ENCODE peak calls at places on chromosomes 12 and 14, in nine cellular contexts. H is brain microvascular endothelial cell, A is hepatocyte, Z is Caco-2, F is spleen, N is Panc1, U is tibial artery, P is mammary epithelial cell, C is heart left ventricle. X is an unnamed sample.

GRCh38 chr12:61750604-61751003 is 509.6 kb upstream of the USP15 start:
- DNase-seq in H (no peak), A (no peak), Z (no peak), F (no peak), N (no peak), U (no peak), P (no peak), C (no peak), X (no peak)

GRCh38 chr12:69070319-69071090 is 137.5 kb upstream of the CPM start:
- DNase-seq in H (peak; percentile 76), A (peak; percentile 81), Z (peak; percentile 74), F (no peak), N (peak; percentile 63), U (peak; percentile 73), P (peak; percentile 50), C (peak; percentile 46), X (peak; percentile 71)

GRCh38 chr12:121217066-121217465 is 7.1 kb downstream of the P2RX4 start:
- DNase-seq in H (no peak), A (peak; percentile 58), Z (peak; percentile 28), F (peak; percentile 29), N (no peak), U (no peak), P (no peak), C (no peak), X (no peak)

GRCh38 chr12:8549381-8549780 is 8.7 kb upstream of the CLEC4E start:
- DNase-seq in H (no peak), A (no peak), Z (no peak), F (no peak), N (no peak), U (no peak), P (no peak), C (no peak), X (no peak)

GRCh38 chr14:96445844-96446710 is 54.1 kb downstream of the AK7 start:
- DNase-seq in H (no peak), A (no peak), Z (peak; percentile 68), F (no peak), N (no peak), U (no peak), P (no peak), C (no peak), X (no peak)

GRCh38 chr14:77025744-77026165 is 2.8 kb downstream of the IRF2BPL start:
- DNase-seq in H (no peak), A (no peak), Z (no peak), F (peak; percentile 84), N (no peak), U (no peak), P (peak; percentile 42), C (no peak), X (no peak)

GRCh38 chr14:64220466-64220865 is 73.7 kb downstream of the ESR2 start:
- DNase-seq in H (no peak), A (peak; percentile 51), Z (no peak), F (no peak), N (no peak), U (no peak), P (no peak), C (peak; percentile 82), X (peak; percentile 79)

GRCh38 chr12:126617312-126617711 is 1552.1 kb downstream of the AACS start:
- DNase-seq in H (no peak), A (no peak), Z (no peak), F (no peak), N (no peak), U (no peak), P (no peak), C (no peak), X (no peak)

GRCh38 chr12:38906482-38907170 is 1.2 kb upstream of the CPNE8 start:
- DNase-seq in H (peak; percentile 57), A (peak; percentile 94), Z (peak; percentile 94), F (peak; percentile 94), N (peak; percentile 69), U (peak; percentile 94), P (peak; percentile 91), C (peak; percentile 91), X (peak; percentile 93)

GRCh38 chr12:38907171-38907923 is 2.0 kb upstream of the CPNE8 start:
- DNase-seq in H (no peak), A (no peak), Z (no peak), F (no peak), N (no peak), U (no peak), P (peak; percentile 37), C (no peak), X (no peak)

GRCh38 chr12:38903596-38903995 is 1.8 kb downstream of the CPNE8 start:
- DNase-seq in H (no peak), A (no peak), Z (no peak), F (no peak), N (no peak), U (no peak), P (no peak), C (no peak), X (no peak)

GRCh38 chr12:38904932-38905479 is 385 bp downstream of the CPNE8 start:
- DNase-seq in H (peak; percentile 10), A (peak; percentile 77), Z (peak; percentile 81), F (peak; percentile 93), N (peak; percentile 75), U (peak; percentile 94), P (peak; percentile 90), C (peak; percentile 94), X (peak; percentile 95)

DNA sequence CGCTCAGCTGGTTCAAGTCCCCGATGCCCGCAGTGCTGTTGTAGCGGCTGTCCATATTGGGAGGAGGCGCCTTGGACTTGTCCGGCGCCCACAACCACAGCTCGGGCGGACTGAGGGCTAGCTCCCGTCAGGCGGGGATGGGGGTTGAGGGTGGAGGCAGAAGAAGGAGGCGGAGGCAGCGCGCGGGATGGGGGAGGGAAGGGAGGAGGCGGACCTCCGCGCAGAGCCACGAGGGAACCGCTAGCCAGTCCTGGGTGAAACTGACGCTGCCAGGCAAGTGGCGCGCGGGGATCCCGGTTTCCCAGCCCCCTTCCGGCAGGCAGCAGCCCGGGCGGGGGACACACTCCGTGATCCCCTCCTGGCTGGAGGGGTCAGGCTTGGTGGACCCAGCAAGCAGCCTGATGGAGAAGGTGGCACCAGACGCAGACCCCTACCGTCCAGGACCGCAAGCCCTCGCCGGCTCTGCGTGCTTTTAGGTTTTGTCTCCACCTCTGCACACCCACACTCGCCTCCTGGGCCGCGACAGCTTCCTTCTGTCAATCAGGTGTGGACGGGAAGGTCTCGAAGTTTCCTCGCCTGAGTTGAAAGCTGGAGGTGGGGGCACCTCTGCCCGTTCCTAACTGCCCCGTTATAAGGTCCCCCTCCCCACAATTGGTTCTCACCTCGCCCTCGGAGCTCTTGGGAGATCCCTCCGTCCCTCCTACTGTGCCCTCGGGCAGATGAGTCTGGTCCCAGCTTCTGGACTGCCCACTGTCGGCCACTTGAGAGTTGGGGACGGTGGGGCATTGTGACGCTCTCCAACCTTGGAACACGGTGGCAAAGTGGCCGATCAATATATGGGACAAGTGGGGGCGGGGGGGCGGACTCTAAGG is at the start of gene CPNE8:
- DNase-seq in H (peak; percentile 25), A (peak; percentile 80), Z (peak; percentile 78), F (peak; percentile 92), N (peak; percentile 57), U (peak; percentile 94), P (peak; percentile 76), C (peak; percentile 89), X (peak; percentile 95)
- TF ChIP-seq CTCF in H (peak; percentile 6), A (no peak), Z (peak; percentile 18), F (no peak), N (no peak), U (no peak), P (no peak), C (no peak), X (no peak)

DNA sequence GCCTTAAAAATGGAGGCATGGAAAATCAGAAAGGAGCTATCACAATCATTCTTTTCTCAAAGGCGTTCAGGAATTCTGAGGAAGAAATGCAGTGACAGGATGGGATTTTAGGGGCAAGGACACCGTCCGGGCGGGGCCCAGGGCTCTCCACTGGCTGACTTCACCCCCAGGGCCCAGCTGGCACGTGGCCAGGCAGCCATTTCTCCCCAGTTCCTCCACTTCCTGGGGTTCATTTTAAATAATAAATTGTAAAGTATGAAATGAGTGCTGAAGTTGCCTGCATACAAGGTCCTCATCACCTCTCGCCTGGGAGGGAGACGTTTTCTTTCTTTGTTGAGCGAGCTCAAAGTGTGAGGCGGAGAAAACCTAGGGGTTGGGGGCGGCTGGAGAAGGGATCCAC is 73.8 kb downstream of the WDR20 start:
- DNase-seq in H (no peak), A (no peak), Z (no peak), F (no peak), N (no peak), U (peak; percentile 25), P (no peak), C (peak; percentile 13), X (no peak)
- H3K36me3 ChIP-seq in H (peaks cover 14% of the 10 kb centered on the region), A (no peaks in the 10 kb centered on the region), Z (no peaks in the 10 kb centered on the region), F (peaks cover 38% of the 10 kb centered on the region), N (peaks cover 2% of the 10 kb centered on the region), U (peaks cover 50% of the 10 kb centered on the region), P (no peaks in the 10 kb centered on the region), C (no peaks in the 10 kb centered on the region), X (no peaks in the 10 kb centered on the region)

DNA sequence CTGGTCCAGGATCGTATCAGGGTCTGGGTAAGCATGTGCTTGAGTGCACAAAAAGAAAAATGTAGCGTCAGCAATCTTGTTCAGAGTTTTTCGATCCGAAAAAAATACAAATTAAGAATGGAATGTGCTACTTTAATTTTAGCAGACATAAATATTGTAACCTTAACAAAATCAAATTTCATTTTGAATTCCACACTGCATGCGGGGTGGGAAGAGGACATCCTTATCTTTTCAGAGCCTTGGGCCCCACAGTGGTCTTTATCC is 93.6 kb downstream of the TMEM30B start:
- DNase-seq in H (no peak), A (no peak), Z (no peak), F (no peak), N (no peak), U (no peak), P (no peak), C (no peak), X (no peak)
- H3K4me3 ChIP-seq in H (no peak overlapping the region), A (no peak overlapping the region), Z (no peak overlapping the region), F (no peak overlapping the region), N (no peak overlapping the region), U (no peak overlapping the region), P (no peak overlapping the region), C (no peak overlapping the region), X (no peak overlapping the region)

GRCh38 chr14:73771848-73772705 is 57.9 kb upstream of the PNMA1 start:
- DNase-seq in H (peak; percentile 73), A (peak; percentile 95), Z (peak; percentile 91), F (peak; percentile 89), N (no peak), U (no peak), P (peak; percentile 81), C (peak; percentile 50), X (no peak)

GRCh38 chr14:73768107-73768506 is 53.9 kb upstream of the PNMA1 start:
- DNase-seq in H (no peak), A (no peak), Z (no peak), F (no peak), N (no peak), U (no peak), P (no peak), C (no peak), X (no peak)

GRCh38 chr14:73773441-73774243 is 59.5 kb upstream of the PNMA1 start:
- DNase-seq in H (no peak), A (no peak), Z (no peak), F (peak; percentile 36), N (no peak), U (no peak), P (no peak), C (no peak), X (peak; percentile 27)

GRCh38 chr14:73774244-73774575 is 60.0 kb upstream of the PNMA1 start:
- DNase-seq in H (no peak), A (no peak), Z (no peak), F (peak; percentile 35), N (no peak), U (no peak), P (no peak), C (no peak), X (peak; percentile 55)

DNA sequence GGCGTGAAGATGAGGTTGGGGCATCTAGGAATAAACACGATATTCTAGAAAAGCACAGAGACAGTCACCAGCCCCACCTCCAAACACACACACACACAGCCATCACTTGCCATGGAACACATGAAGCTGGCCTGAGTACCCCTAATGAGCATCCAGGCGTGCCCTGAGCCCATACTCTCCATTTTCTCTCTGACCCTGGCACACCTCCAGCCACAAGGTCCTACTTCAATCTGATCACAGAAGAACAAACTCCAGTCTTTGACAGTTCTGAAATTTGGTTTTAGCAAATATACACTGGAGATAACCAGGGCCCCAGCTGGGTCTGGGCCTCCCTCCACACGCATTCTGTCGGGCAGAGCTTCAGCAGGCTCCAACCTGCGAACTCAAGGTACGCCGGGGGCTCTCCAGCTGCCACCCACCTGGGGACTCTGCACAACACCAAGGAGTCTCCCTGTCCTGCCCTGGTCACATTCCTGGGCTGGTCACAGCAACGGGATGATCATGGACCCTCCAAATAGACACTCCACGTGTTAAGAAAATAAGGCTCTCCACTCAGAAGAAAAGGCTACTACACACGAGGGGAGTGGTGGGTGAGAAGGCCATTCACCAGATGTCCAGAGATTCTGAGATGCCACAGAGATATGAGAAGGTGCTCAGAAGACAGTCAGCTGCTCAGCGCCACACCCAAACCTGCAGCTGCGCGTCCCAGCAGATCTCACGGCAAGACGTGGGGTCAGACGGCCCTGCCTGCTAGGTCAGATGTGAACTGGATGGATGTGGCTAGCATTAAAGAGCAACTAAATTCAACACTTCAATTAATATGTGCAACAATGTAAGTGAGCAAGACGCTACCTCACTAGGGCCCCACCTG is 57.0 kb upstream of the PNMA1 start:
- DNase-seq in H (no peak), A (peak; percentile 12), Z (no peak), F (peak; percentile 70), N (no peak), U (no peak), P (no peak), C (no peak), X (no peak)
- TF ChIP-seq CTCF in H (no peak), A (no peak), Z (no peak), F (no peak), N (no peak), U (no peak), P (no peak), C (no peak), X (no peak)